ENCODE peak calls at places on chromosomes 1 and 21, in five cellular contexts. O, T, R, K and L are unnamed samples.

GRCh38 chr1:241627453-241628329 is 12.5 kb downstream of the CHML start:
- DNase-seq in K (peak; percentile 84), O (peak; percentile 66), R (no peak), T (no peak), L (no peak)

GRCh38 chr21:31786164-31786920 is 54.4 kb upstream of the SCAF4 start:
- DNase-seq in O (no peak), K (no peak), T (no peak), R (no peak), L (no peak)

GRCh38 chr1:8378202-8378601 is 60.3 kb downstream of the SLC45A1 start:
- DNase-seq in R (no peak), K (peak; percentile 78), O (no peak), T (no peak), L (no peak)

GRCh38 chr1:10510520-10511493 is 36.1 kb downstream of the PEX14 start:
- DNase-seq in T (peak; percentile 68), K (peak; percentile 88), R (no peak), O (peak; percentile 33), L (peak; percentile 93)

GRCh38 chr1:204081156-204081790 is 8.4 kb downstream of the SOX13 start:
- DNase-seq in T (no peak), O (no peak), K (peak; percentile 19), R (no peak), L (no peak)

GRCh38 chr1:184752656-184753055 is 2.0 kb downstream of the EDEM3 start:
- DNase-seq in R (no peak), T (no peak), K (no peak), O (no peak), L (no peak)

GRCh38 chr1:111204923-111205723 is 4.7 kb upstream of the DENND2D start:
- DNase-seq in K (no peak), R (no peak), T (no peak), O (no peak), L (no peak)

GRCh38 chr1:35215346-35215745 is 22.4 kb upstream of the SFPQ start:
- DNase-seq in T (no peak), K (peak; percentile 39), R (no peak), O (peak; percentile 6), L (no peak)

GRCh38 chr1:24362982-24363614 is 43.9 kb downstream of the GRHL3 start:
- DNase-seq in O (peak; percentile 29), R (no peak), K (peak; percentile 95), T (no peak), L (peak; percentile 89)

GRCh38 chr1:205481629-205482071 is 22.8 kb upstream of the CDK18 start:
- DNase-seq in R (no peak), O (peak; percentile 13), K (no peak), T (no peak), L (peak; percentile 88)

GRCh38 chr1:193944454-193944853 is 758.0 kb upstream of the B3GALT2 start:
- DNase-seq in T (no peak), K (no peak), O (no peak), R (no peak), L (no peak)

GRCh38 chr1:118842462-118843201 is 145.5 kb downstream of the TBX15 start:
- DNase-seq in O (no peak), K (no peak), T (no peak), R (peak; percentile 68), L (no peak)

GRCh38 chr1:151887028-151887427 is 22.3 kb downstream of the THEM4 start:
- DNase-seq in K (peak; percentile 67), O (no peak), T (no peak), R (no peak), L (peak; percentile 81)

GRCh38 chr1:155075535-155075934 is 3.1 kb upstream of the EFNA3 start:
- DNase-seq in K (no peak), T (no peak), R (no peak), O (no peak), L (no peak)

GRCh38 chr1:198253668-198254067 is 96.9 kb downstream of the NEK7 start:
- DNase-seq in R (no peak), K (peak; percentile 44), T (no peak), O (no peak), L (no peak)

GRCh38 chr1:186965847-186966246 is 137.1 kb downstream of the PLA2G4A start:
- DNase-seq in O (no peak), T (no peak), R (no peak), K (no peak), L (no peak)

GRCh38 chr1:208089971-208090755 is 154.0 kb downstream of the PLXNA2 start:
- DNase-seq in K (peak; percentile 64), R (no peak), T (no peak), O (no peak), L (no peak)

GRCh38 chr21:44656868-44657267 is 864 bp upstream of the KRTAP12-3 start:
- DNase-seq in O (no peak), R (no peak), T (no peak), K (no peak), L (no peak)

GRCh38 chr1:162951553-162952315 is 90.8 kb upstream of the CCDC190 start:
- DNase-seq in R (no peak), K (no peak), O (no peak), T (no peak), L (no peak)

GRCh38 chr1:109399326-109399957 is 1.7 kb upstream of the SORT1 start:
- DNase-seq in R (no peak), K (peak; percentile 73), O (no peak), T (no peak), L (peak; percentile 49)

GRCh38 chr1:212754193-212754592 is 37.4 kb downstream of the NSL1 start:
- DNase-seq in T (no peak), R (no peak), O (no peak), K (no peak), L (no peak)

GRCh38 chr1:212752934-212753497 is 38.6 kb downstream of the NSL1 start:
- DNase-seq in T (no peak), R (no peak), K (peak; percentile 6), O (no peak), L (no peak)

GRCh38 chr1:212754715-212755114 is 36.9 kb downstream of the NSL1 start:
- DNase-seq in O (no peak), R (no peak), T (no peak), K (no peak), L (no peak)

GRCh38 chr1:212753766-212754165 is 37.8 kb downstream of the NSL1 start:
- DNase-seq in T (no peak), O (no peak), R (no peak), K (no peak), L (no peak)

DNA sequence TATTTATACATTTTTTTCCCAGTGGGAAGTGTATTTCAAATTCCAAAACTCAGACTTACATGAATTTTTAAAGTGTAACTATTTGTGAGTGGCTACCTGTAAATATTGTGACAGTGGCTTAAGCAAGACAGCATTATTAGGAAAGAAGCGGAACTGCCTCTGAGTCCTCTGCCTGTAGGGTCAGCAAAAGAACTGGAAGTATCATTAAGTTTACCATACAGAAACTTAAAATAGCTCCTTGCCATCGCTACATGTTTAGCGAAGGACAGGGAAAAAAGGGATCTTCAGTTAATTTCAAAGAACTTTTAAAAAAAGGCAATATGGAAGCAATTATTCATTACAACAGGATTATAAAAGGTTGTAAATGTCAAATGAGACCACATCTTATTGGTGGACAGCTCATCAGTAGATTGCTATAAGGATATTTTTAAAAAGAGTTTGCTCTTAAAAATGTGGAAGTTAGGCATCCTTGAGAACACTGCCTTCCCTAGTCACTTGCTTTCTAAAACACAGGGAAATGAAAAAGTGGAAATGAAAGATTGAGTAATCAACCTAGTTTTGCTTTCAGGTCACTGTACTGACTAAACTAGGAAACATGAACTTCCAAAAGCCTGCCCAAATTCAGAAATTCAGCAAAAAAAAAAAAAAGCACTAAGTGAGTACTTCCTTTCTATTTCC is 39.2 kb downstream of the NSL1 start:
- DNase-seq in R (no peak), T (no peak), O (no peak), K (peak; percentile 64), L (no peak)
- TF ChIP-seq CTCF in R (no peak), T (no peak), O (no peak), K (no peak), L (no peak)

GRCh38 chr21:37220981-37221664 is 46.0 kb downstream of the VPS26C start:
- DNase-seq in R (peak; percentile 99), T (peak; percentile 86), O (peak; percentile 95), K (peak; percentile 92), L (peak; percentile 85)

GRCh38 chr21:37224861-37225260 is 42.3 kb downstream of the VPS26C start:
- DNase-seq in O (no peak), T (no peak), R (no peak), K (no peak), L (no peak)

GRCh38 chr21:37225440-37225839 is 41.7 kb downstream of the VPS26C start:
- DNase-seq in T (peak; percentile 41), O (no peak), R (no peak), K (no peak), L (no peak)

GRCh38 chr21:37226356-37226920 is 40.7 kb downstream of the VPS26C start:
- DNase-seq in T (no peak), K (no peak), O (no peak), R (no peak), L (no peak)

DNA sequence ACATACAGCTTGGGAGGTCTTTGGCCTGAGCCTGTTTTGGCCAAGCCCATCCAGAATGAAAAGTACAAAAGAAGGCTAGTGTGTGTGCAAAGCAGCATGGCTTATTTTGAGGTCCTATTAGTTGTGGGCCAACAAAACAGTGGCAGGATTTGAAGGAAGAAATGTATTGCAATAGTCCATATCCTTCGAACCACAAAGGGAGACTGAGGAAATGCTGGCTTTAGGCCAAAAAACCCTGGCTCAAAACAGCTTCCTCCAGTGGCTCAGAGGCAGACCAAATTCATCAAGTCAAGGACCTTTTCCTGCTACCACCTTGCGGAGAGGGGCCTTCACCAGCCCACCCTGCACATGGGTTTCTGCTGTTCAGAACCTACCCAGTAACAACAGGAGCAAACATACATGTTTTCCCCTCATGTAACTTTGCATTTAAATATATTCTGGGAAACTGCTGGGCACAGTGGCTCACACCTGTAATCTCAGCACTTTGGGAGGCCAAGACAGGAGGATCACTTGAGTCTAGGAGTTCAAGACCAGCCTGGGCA is 43.3 kb downstream of the VPS26C start:
- DNase-seq in R (no peak), K (no peak), O (no peak), T (no peak), L (no peak)
- H3K4me1 ChIP-seq in R (peaks cover 14% of the 10 kb centered on the region), K (peaks cover 5% of the 10 kb centered on the region), O (peaks cover 6% of the 10 kb centered on the region), T (peaks cover 44% of the 10 kb centered on the region), L (no peaks in the 10 kb centered on the region)

DNA sequence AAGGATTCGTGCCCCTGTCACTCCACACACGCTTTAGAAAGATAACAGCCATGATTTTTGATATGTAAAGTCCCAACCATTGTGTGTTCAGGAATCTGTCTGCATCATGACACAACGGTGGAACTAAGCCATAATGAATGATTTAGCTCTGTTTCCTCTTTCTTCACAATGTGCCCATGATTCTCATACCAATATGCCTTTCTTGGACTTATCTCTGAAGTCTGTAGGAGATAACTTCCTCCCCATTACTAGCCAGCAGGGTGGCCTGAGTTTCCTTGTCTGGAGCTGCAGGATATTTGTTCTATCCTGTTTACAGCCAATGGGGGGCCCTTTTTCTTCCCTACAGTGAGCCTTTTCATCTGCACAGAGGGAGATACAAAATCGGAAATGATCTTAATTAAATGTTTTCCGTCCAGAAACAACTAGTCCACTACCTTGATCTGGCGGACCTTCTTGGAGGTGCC is 511.8 kb downstream of the USP25 start:
- DNase-seq in T (no peak), R (no peak), K (no peak), O (no peak), L (no peak)
- TF ChIP-seq CTCF in T (no peak), R (no peak), K (no peak), O (no peak), L (no peak)

DNA sequence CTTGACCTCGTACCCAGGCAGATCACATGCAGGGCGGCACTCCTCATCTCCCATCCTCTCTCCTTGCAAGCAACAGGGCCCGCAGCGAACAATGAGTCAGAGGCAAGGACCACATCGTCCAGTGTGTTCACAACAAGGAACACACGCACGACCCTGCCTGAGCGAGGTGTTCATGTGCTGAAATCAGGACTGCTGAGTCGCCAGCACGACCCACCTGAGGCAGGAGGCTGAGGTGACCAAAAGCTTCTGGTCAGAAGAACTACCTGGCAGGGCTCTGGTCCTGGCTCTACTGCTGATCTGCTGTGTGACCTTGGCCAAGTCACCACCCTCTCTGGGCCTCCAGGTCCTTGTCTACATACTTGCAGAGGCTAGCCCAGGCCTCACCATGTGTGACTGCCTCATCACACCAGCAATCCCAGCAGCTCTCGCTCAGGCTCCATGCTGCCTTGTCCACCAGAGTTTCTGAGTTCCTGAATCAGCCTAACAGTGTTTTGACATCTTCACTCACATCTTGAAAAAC is 78.0 kb downstream of the SSBP3 start:
- DNase-seq in R (no peak), T (no peak), K (no peak), O (no peak), L (no peak)
- H3K4me1 ChIP-seq in R (peaks cover 99% of the 10 kb centered on the region), T (peaks cover 43% of the 10 kb centered on the region), K (peaks cover 40% of the 10 kb centered on the region), O (peaks cover 49% of the 10 kb centered on the region), L (peaks cover 19% of the 10 kb centered on the region)